ENCODE peak calls at places on chromosome 11, in nine cellular contexts. One of them, this sample, is unnamed.

GRCh38 chr11:64090811-64091516 is 55.2 kb downstream of the FLRT1 start:
- DNase-seq in esophagus muscularis mucosa: no peak
- DNase-seq in A549: peak; percentile 31
- DNase-seq in adrenal gland: no peak
- DNase-seq in IMR-90: peak; percentile 43
- DNase-seq in ovary: no peak
- DNase-seq in lower leg skin: no peak
- DNase-seq in stomach: no peak
- DNase-seq in tibial nerve: no peak
- DNase-seq in this sample: no peak

GRCh38 chr11:59802639-59803176 is 7.9 kb downstream of the MRPL16 start:
- DNase-seq in tibial nerve: no peak
- DNase-seq in esophagus muscularis mucosa: no peak
- DNase-seq in adrenal gland: no peak
- DNase-seq in stomach: no peak
- DNase-seq in A549: no peak
- DNase-seq in lower leg skin: no peak
- DNase-seq in ovary: peak; percentile 16
- DNase-seq in IMR-90: peak; percentile 58
- DNase-seq in this sample: no peak

GRCh38 chr11:119081682-119082081 is 3.0 kb upstream of the HMBS start:
- DNase-seq in tibial nerve: no peak
- DNase-seq in A549: no peak
- DNase-seq in stomach: no peak
- DNase-seq in lower leg skin: no peak
- DNase-seq in IMR-90: no peak
- DNase-seq in ovary: no peak
- DNase-seq in esophagus muscularis mucosa: no peak
- DNase-seq in adrenal gland: no peak
- DNase-seq in this sample: no peak

GRCh38 chr11:35994421-35994820 is 50.6 kb downstream of the LDLRAD3 start:
- DNase-seq in IMR-90: no peak
- DNase-seq in ovary: no peak
- DNase-seq in A549: no peak
- DNase-seq in adrenal gland: no peak
- DNase-seq in esophagus muscularis mucosa: no peak
- DNase-seq in tibial nerve: no peak
- DNase-seq in lower leg skin: no peak
- DNase-seq in stomach: no peak
- DNase-seq in this sample: no peak

GRCh38 chr11:118652681-118653181 is 26.7 kb downstream of the TREH start:
- DNase-seq in ovary: no peak
- DNase-seq in esophagus muscularis mucosa: no peak
- DNase-seq in IMR-90: no peak
- DNase-seq in lower leg skin: peak; percentile 73
- DNase-seq in adrenal gland: peak; percentile 48
- DNase-seq in A549: no peak
- DNase-seq in tibial nerve: no peak
- DNase-seq in stomach: no peak
- DNase-seq in this sample: no peak

GRCh38 chr11:3880724-3881123 is 25.3 kb downstream of the STIM1 start:
- DNase-seq in adrenal gland: no peak
- DNase-seq in lower leg skin: no peak
- DNase-seq in tibial nerve: no peak
- DNase-seq in esophagus muscularis mucosa: no peak
- DNase-seq in ovary: no peak
- DNase-seq in stomach: no peak
- DNase-seq in A549: no peak
- DNase-seq in IMR-90: peak; percentile 58
- DNase-seq in this sample: no peak

GRCh38 chr11:72078477-72078876 is 1.9 kb downstream of the NUMA1 start:
- DNase-seq in adrenal gland: no peak
- DNase-seq in IMR-90: peak; percentile 26
- DNase-seq in A549: no peak
- DNase-seq in ovary: no peak
- DNase-seq in stomach: no peak
- DNase-seq in esophagus muscularis mucosa: no peak
- DNase-seq in lower leg skin: no peak
- DNase-seq in tibial nerve: no peak
- DNase-seq in this sample: no peak

GRCh38 chr11:108160970-108161566 is 39.7 kb downstream of the ACAT1 start:
- DNase-seq in IMR-90: no peak
- DNase-seq in stomach: no peak
- DNase-seq in ovary: no peak
- DNase-seq in tibial nerve: no peak
- DNase-seq in esophagus muscularis mucosa: no peak
- DNase-seq in A549: no peak
- DNase-seq in adrenal gland: no peak
- DNase-seq in lower leg skin: no peak
- DNase-seq in this sample: no peak

GRCh38 chr11:96230686-96231085 is 112.3 kb downstream of the MAML2 start:
- DNase-seq in IMR-90: no peak
- DNase-seq in A549: no peak
- DNase-seq in stomach: no peak
- DNase-seq in tibial nerve: no peak
- DNase-seq in adrenal gland: no peak
- DNase-seq in esophagus muscularis mucosa: no peak
- DNase-seq in lower leg skin: no peak
- DNase-seq in ovary: no peak
- DNase-seq in this sample: no peak

GRCh38 chr11:65489706-65490310 is 9.0 kb upstream of the MALAT1 start:
- DNase-seq in tibial nerve: no peak
- DNase-seq in IMR-90: no peak
- DNase-seq in stomach: peak; percentile 48
- DNase-seq in ovary: peak; percentile 43
- DNase-seq in lower leg skin: peak; percentile 85
- DNase-seq in adrenal gland: peak; percentile 82
- DNase-seq in A549: no peak
- DNase-seq in esophagus muscularis mucosa: no peak
- DNase-seq in this sample: no peak

GRCh38 chr11:11141019-11141418 is 212.0 kb downstream of the CSNK2A3 start:
- DNase-seq in adrenal gland: no peak
- DNase-seq in esophagus muscularis mucosa: no peak
- DNase-seq in A549: no peak
- DNase-seq in lower leg skin: no peak
- DNase-seq in tibial nerve: no peak
- DNase-seq in stomach: no peak
- DNase-seq in ovary: no peak
- DNase-seq in IMR-90: no peak
- DNase-seq in this sample: no peak

GRCh38 chr11:15101072-15101701 is 13.5 kb upstream of the INSC start:
- DNase-seq in stomach: peak; percentile 78
- DNase-seq in lower leg skin: no peak
- DNase-seq in adrenal gland: peak; percentile 79
- DNase-seq in ovary: no peak
- DNase-seq in esophagus muscularis mucosa: peak; percentile 86
- DNase-seq in tibial nerve: peak; percentile 31
- DNase-seq in IMR-90: peak; percentile 73
- DNase-seq in A549: peak; percentile 65
- DNase-seq in this sample: no peak
- TF ChIP-seq POLR2A in stomach: no peak
- TF ChIP-seq POLR2A in lower leg skin: no peak
- TF ChIP-seq POLR2A in adrenal gland: no peak
- TF ChIP-seq POLR2A in ovary: no peak
- TF ChIP-seq POLR2A in esophagus muscularis mucosa: no peak
- TF ChIP-seq POLR2A in tibial nerve: no peak
- TF ChIP-seq POLR2A in IMR-90: no peak
- TF ChIP-seq POLR2A in A549: no peak
- TF ChIP-seq POLR2A in this sample: no peak

GRCh38 chr11:27495710-27496300 is 10.8 kb downstream of the LIN7C start:
- DNase-seq in tibial nerve: no peak
- DNase-seq in esophagus muscularis mucosa: no peak
- DNase-seq in lower leg skin: no peak
- DNase-seq in ovary: no peak
- DNase-seq in adrenal gland: no peak
- DNase-seq in IMR-90: no peak
- DNase-seq in stomach: no peak
- DNase-seq in A549: no peak
- DNase-seq in this sample: no peak

GRCh38 chr11:27497911-27498310 is 8.7 kb downstream of the LIN7C start:
- DNase-seq in stomach: no peak
- DNase-seq in esophagus muscularis mucosa: no peak
- DNase-seq in A549: no peak
- DNase-seq in tibial nerve: no peak
- DNase-seq in ovary: no peak
- DNase-seq in adrenal gland: no peak
- DNase-seq in lower leg skin: no peak
- DNase-seq in IMR-90: no peak
- DNase-seq in this sample: no peak

GRCh38 chr11:27496461-27496860 is 10.1 kb downstream of the LIN7C start:
- DNase-seq in tibial nerve: no peak
- DNase-seq in esophagus muscularis mucosa: no peak
- DNase-seq in lower leg skin: no peak
- DNase-seq in IMR-90: peak; percentile 49
- DNase-seq in ovary: no peak
- DNase-seq in stomach: no peak
- DNase-seq in adrenal gland: no peak
- DNase-seq in A549: no peak
- DNase-seq in this sample: no peak

GRCh38 chr11:27501102-27501501 is 5.5 kb downstream of the LIN7C start:
- DNase-seq in esophagus muscularis mucosa: no peak
- DNase-seq in lower leg skin: no peak
- DNase-seq in adrenal gland: no peak
- DNase-seq in IMR-90: no peak
- DNase-seq in ovary: no peak
- DNase-seq in A549: no peak
- DNase-seq in stomach: no peak
- DNase-seq in tibial nerve: no peak
- DNase-seq in this sample: no peak

DNA sequence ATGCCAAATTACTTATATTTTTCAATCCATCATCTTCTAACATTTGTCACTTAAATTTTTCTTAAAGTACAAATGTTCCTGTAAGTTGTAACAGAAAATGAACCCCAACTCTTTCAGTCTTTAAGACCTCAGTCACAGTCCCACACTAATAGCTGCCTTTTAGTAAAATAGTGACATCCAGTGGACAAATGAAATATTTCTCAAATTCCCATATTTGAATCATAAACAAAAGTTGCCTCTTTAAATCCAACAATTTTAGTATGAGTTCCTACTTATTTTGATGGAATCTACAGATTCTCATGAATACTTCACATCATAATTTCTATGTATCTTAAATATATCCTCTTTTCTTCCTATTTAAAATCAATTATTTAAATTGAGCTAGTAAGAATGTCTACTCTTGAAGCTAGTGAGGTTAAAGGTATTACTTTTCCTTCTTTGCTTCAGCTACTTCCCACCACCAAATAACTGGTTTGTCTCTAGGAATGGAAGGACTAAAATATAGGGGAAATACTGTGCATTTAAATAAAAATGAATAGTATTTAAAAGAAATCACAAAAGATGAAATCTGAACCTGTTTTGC is 9.2 kb downstream of the LIN7C start:
- DNase-seq in ovary: no peak
- DNase-seq in esophagus muscularis mucosa: no peak
- DNase-seq in lower leg skin: no peak
- DNase-seq in A549: no peak
- DNase-seq in tibial nerve: no peak
- DNase-seq in adrenal gland: no peak
- DNase-seq in IMR-90: peak; percentile 27
- DNase-seq in stomach: no peak
- DNase-seq in this sample: no peak
- TF ChIP-seq CTCF in ovary: peak; percentile 6
- TF ChIP-seq CTCF in esophagus muscularis mucosa: peak; percentile 52
- TF ChIP-seq CTCF in lower leg skin: no peak
- TF ChIP-seq CTCF in A549: peak; percentile 80
- TF ChIP-seq CTCF in tibial nerve: peak; percentile 55
- TF ChIP-seq CTCF in adrenal gland: peak; percentile 49
- TF ChIP-seq CTCF in IMR-90: peak; percentile 49
- TF ChIP-seq CTCF in stomach: no peak
- TF ChIP-seq CTCF in this sample: no peak

GRCh38 chr11:205221-206001 is 1.8 kb downstream of the BET1L start:
- DNase-seq in A549: no peak
- DNase-seq in esophagus muscularis mucosa: no peak
- DNase-seq in stomach: peak; percentile 23
- DNase-seq in lower leg skin: peak; percentile 80
- DNase-seq in IMR-90: no peak
- DNase-seq in ovary: no peak
- DNase-seq in tibial nerve: no peak
- DNase-seq in adrenal gland: peak; percentile 51
- DNase-seq in this sample: no peak
- TF ChIP-seq POLR2A in A549: no peak
- TF ChIP-seq POLR2A in esophagus muscularis mucosa: no peak
- TF ChIP-seq POLR2A in stomach: no peak
- TF ChIP-seq POLR2A in lower leg skin: no peak
- TF ChIP-seq POLR2A in IMR-90: no peak
- TF ChIP-seq POLR2A in ovary: no peak
- TF ChIP-seq POLR2A in tibial nerve: no peak
- TF ChIP-seq POLR2A in adrenal gland: no peak
- TF ChIP-seq POLR2A in this sample: no peak

GRCh38 chr11:12943276-12943675 is 65.8 kb upstream of the RASSF10 start:
- DNase-seq in adrenal gland: no peak
- DNase-seq in tibial nerve: no peak
- DNase-seq in esophagus muscularis mucosa: no peak
- DNase-seq in IMR-90: no peak
- DNase-seq in stomach: no peak
- DNase-seq in lower leg skin: no peak
- DNase-seq in A549: no peak
- DNase-seq in ovary: no peak
- DNase-seq in this sample: no peak

GRCh38 chr11:12938590-12939247 is 70.4 kb upstream of the RASSF10 start:
- DNase-seq in stomach: no peak
- DNase-seq in tibial nerve: no peak
- DNase-seq in lower leg skin: no peak
- DNase-seq in A549: no peak
- DNase-seq in IMR-90: no peak
- DNase-seq in adrenal gland: no peak
- DNase-seq in ovary: no peak
- DNase-seq in esophagus muscularis mucosa: no peak
- DNase-seq in this sample: no peak

GRCh38 chr11:12944889-12945288 is 64.2 kb upstream of the RASSF10 start:
- DNase-seq in tibial nerve: no peak
- DNase-seq in stomach: no peak
- DNase-seq in A549: no peak
- DNase-seq in ovary: no peak
- DNase-seq in lower leg skin: no peak
- DNase-seq in IMR-90: no peak
- DNase-seq in esophagus muscularis mucosa: no peak
- DNase-seq in adrenal gland: no peak
- DNase-seq in this sample: no peak

GRCh38 chr11:12941671-12942070 is 67.4 kb upstream of the RASSF10 start:
- DNase-seq in adrenal gland: no peak
- DNase-seq in esophagus muscularis mucosa: no peak
- DNase-seq in A549: no peak
- DNase-seq in ovary: no peak
- DNase-seq in lower leg skin: no peak
- DNase-seq in IMR-90: no peak
- DNase-seq in stomach: no peak
- DNase-seq in tibial nerve: no peak
- DNase-seq in this sample: no peak

DNA sequence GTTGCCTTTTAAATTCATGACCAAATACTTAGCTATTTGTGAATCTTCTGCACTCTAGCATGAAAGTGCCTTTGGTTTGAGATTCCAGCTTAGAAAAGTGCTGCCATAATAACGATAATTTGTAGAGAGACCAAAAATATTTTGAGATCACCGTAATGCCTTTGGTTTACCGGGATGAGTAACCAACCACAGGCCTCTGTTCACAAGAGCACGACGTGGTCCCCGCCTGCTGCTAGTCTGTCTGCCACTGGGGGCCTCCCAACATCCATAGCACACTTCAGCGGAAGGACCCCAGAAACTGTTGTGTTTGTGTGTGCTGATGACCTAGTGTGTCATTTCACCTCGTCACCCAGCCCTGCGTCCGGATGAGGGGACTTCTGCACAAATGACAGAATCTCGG is 67.0 kb upstream of the RASSF10 start:
- DNase-seq in A549: no peak
- DNase-seq in IMR-90: no peak
- DNase-seq in lower leg skin: no peak
- DNase-seq in esophagus muscularis mucosa: no peak
- DNase-seq in stomach: no peak
- DNase-seq in adrenal gland: no peak
- DNase-seq in tibial nerve: no peak
- DNase-seq in ovary: no peak
- DNase-seq in this sample: no peak
- TF ChIP-seq CTCF in A549: no peak
- TF ChIP-seq CTCF in IMR-90: no peak
- TF ChIP-seq CTCF in lower leg skin: no peak
- TF ChIP-seq CTCF in esophagus muscularis mucosa: no peak
- TF ChIP-seq CTCF in stomach: no peak
- TF ChIP-seq CTCF in adrenal gland: no peak
- TF ChIP-seq CTCF in tibial nerve: no peak
- TF ChIP-seq CTCF in ovary: no peak
- TF ChIP-seq CTCF in this sample: no peak